ENCODE peak calls at places on chromosomes 5 and 9, in four cellular contexts. One of them, this sample, is unnamed.
A peak's percentile ranks its signal among the peaks of the same experiment; 100 is the strongest.

GRCh38 chr9:128732576-128732975 is 8.6 kb upstream of the ZDHHC12 start:
- DNase-seq in SIG-M5: no peak
- DNase-seq in gastrocnemius medialis: no peak
- DNase-seq in activated T-helper 1 cell treated with Interleukin-2 at 50 U/mL for 16 hours: no peak
- DNase-seq in this sample: no peak

GRCh38 chr5:66742083-66742895 is 146.1 kb downstream of the MAST4 start:
- DNase-seq in SIG-M5: no peak
- DNase-seq in gastrocnemius medialis: no peak
- DNase-seq in activated T-helper 1 cell treated with Interleukin-2 at 50 U/mL for 16 hours: no peak
- DNase-seq in this sample: no peak

GRCh38 chr5:113214026-113214425 is 220.8 kb downstream of the TSSK1B start:
- DNase-seq in SIG-M5: no peak
- DNase-seq in gastrocnemius medialis: no peak
- DNase-seq in activated T-helper 1 cell treated with Interleukin-2 at 50 U/mL for 16 hours: no peak
- DNase-seq in this sample: no peak

GRCh38 chr9:123929177-123929869 is 603 bp downstream of the DENND1A start:
- DNase-seq in SIG-M5: no peak
- DNase-seq in gastrocnemius medialis: no peak
- DNase-seq in activated T-helper 1 cell treated with Interleukin-2 at 50 U/mL for 16 hours: no peak
- DNase-seq in this sample: peak; percentile 59

GRCh38 chr5:50744761-50745160 is 78.3 kb downstream of the PARP8 start:
- DNase-seq in SIG-M5: no peak
- DNase-seq in gastrocnemius medialis: no peak
- DNase-seq in activated T-helper 1 cell treated with Interleukin-2 at 50 U/mL for 16 hours: no peak
- DNase-seq in this sample: no peak

GRCh38 chr9:87337335-87338074 is 160.2 kb upstream of the DAPK1 start:
- DNase-seq in SIG-M5: no peak
- DNase-seq in gastrocnemius medialis: no peak
- DNase-seq in activated T-helper 1 cell treated with Interleukin-2 at 50 U/mL for 16 hours: no peak
- DNase-seq in this sample: no peak

GRCh38 chr5:113680534-113680933 is 167.0 kb downstream of the YTHDC2 start:
- DNase-seq in SIG-M5: no peak
- DNase-seq in gastrocnemius medialis: no peak
- DNase-seq in activated T-helper 1 cell treated with Interleukin-2 at 50 U/mL for 16 hours: no peak
- DNase-seq in this sample: no peak

GRCh38 chr9:23630488-23630887 is 195.6 kb downstream of the ELAVL2 start:
- DNase-seq in SIG-M5: no peak
- DNase-seq in gastrocnemius medialis: no peak
- DNase-seq in activated T-helper 1 cell treated with Interleukin-2 at 50 U/mL for 16 hours: no peak
- DNase-seq in this sample: no peak

GRCh38 chr5:80667384-80667783 is 12.6 kb upstream of the DHFR start:
- DNase-seq in SIG-M5: no peak
- DNase-seq in gastrocnemius medialis: no peak
- DNase-seq in activated T-helper 1 cell treated with Interleukin-2 at 50 U/mL for 16 hours: no peak
- DNase-seq in this sample: peak; percentile 13

GRCh38 chr5:100900796-100901731 is 2.0 kb downstream of the ST8SIA4 start:
- DNase-seq in SIG-M5: peak; percentile 88
- DNase-seq in gastrocnemius medialis: peak; percentile 29
- DNase-seq in activated T-helper 1 cell treated with Interleukin-2 at 50 U/mL for 16 hours: peak; percentile 81
- DNase-seq in this sample: peak; percentile 79

GRCh38 chr9:33852216-33852826 is 35.4 kb downstream of the UBE2R2 start:
- DNase-seq in SIG-M5: no peak
- DNase-seq in gastrocnemius medialis: peak; percentile 60
- DNase-seq in activated T-helper 1 cell treated with Interleukin-2 at 50 U/mL for 16 hours: peak; percentile 31
- DNase-seq in this sample: peak; percentile 56

GRCh38 chr5:169258372-169259000 is 42.5 kb downstream of the SLIT3 start:
- DNase-seq in SIG-M5: no peak
- DNase-seq in gastrocnemius medialis: no peak
- DNase-seq in activated T-helper 1 cell treated with Interleukin-2 at 50 U/mL for 16 hours: no peak
- DNase-seq in this sample: no peak

GRCh38 chr9:18720691-18721090 is 246.7 kb downstream of the ADAMTSL1 start:
- DNase-seq in SIG-M5: no peak
- DNase-seq in gastrocnemius medialis: no peak
- DNase-seq in activated T-helper 1 cell treated with Interleukin-2 at 50 U/mL for 16 hours: no peak
- DNase-seq in this sample: no peak

GRCh38 chr5:113281194-113281593 is 153.6 kb downstream of the TSSK1B start:
- DNase-seq in SIG-M5: no peak
- DNase-seq in gastrocnemius medialis: no peak
- DNase-seq in activated T-helper 1 cell treated with Interleukin-2 at 50 U/mL for 16 hours: no peak
- DNase-seq in this sample: no peak

GRCh38 chr9:26329974-26330373 is 562.6 kb downstream of the CAAP1 start:
- DNase-seq in SIG-M5: no peak
- DNase-seq in gastrocnemius medialis: no peak
- DNase-seq in activated T-helper 1 cell treated with Interleukin-2 at 50 U/mL for 16 hours: no peak
- DNase-seq in this sample: no peak

GRCh38 chr9:24009322-24009721 is 183.3 kb upstream of the ELAVL2 start:
- DNase-seq in SIG-M5: no peak
- DNase-seq in gastrocnemius medialis: no peak
- DNase-seq in activated T-helper 1 cell treated with Interleukin-2 at 50 U/mL for 16 hours: no peak
- DNase-seq in this sample: no peak

GRCh38 chr9:35891649-35892048 is 14.4 kb upstream of the HRCT1 start:
- DNase-seq in SIG-M5: no peak
- DNase-seq in gastrocnemius medialis: no peak
- DNase-seq in activated T-helper 1 cell treated with Interleukin-2 at 50 U/mL for 16 hours: no peak
- DNase-seq in this sample: no peak

GRCh38 chr5:150046031-150046430 is 40.3 kb downstream of the CSF1R start:
- DNase-seq in SIG-M5: no peak
- DNase-seq in gastrocnemius medialis: no peak
- DNase-seq in activated T-helper 1 cell treated with Interleukin-2 at 50 U/mL for 16 hours: no peak
- DNase-seq in this sample: no peak

GRCh38 chr5:97629281-97629680 is 446.2 kb upstream of the RIOK2 start:
- DNase-seq in SIG-M5: no peak
- DNase-seq in gastrocnemius medialis: no peak
- DNase-seq in activated T-helper 1 cell treated with Interleukin-2 at 50 U/mL for 16 hours: no peak
- DNase-seq in this sample: peak; percentile 54

GRCh38 chr5:113331201-113331551 is 103.6 kb downstream of the TSSK1B start:
- DNase-seq in SIG-M5: no peak
- DNase-seq in gastrocnemius medialis: peak; percentile 18
- DNase-seq in activated T-helper 1 cell treated with Interleukin-2 at 50 U/mL for 16 hours: no peak
- DNase-seq in this sample: no peak

GRCh38 chr5:50929174-50929573 is 262.7 kb downstream of the PARP8 start:
- DNase-seq in SIG-M5: no peak
- DNase-seq in gastrocnemius medialis: no peak
- DNase-seq in activated T-helper 1 cell treated with Interleukin-2 at 50 U/mL for 16 hours: no peak
- DNase-seq in this sample: no peak

GRCh38 chr5:140041492-140042421 is 1.3 kb downstream of the NRG2 start:
- DNase-seq in SIG-M5: no peak
- DNase-seq in gastrocnemius medialis: peak; percentile 88
- DNase-seq in activated T-helper 1 cell treated with Interleukin-2 at 50 U/mL for 16 hours: no peak
- DNase-seq in this sample: peak; percentile 94

GRCh38 chr9:113302792-113303418 is at the start of gene RNF183:
- DNase-seq in SIG-M5: no peak
- DNase-seq in gastrocnemius medialis: no peak
- DNase-seq in activated T-helper 1 cell treated with Interleukin-2 at 50 U/mL for 16 hours: no peak
- DNase-seq in this sample: no peak

GRCh38 chr5:79759436-79759835 is 69.8 kb downstream of the CMYA5 start:
- DNase-seq in SIG-M5: no peak
- DNase-seq in gastrocnemius medialis: peak; percentile 66
- DNase-seq in activated T-helper 1 cell treated with Interleukin-2 at 50 U/mL for 16 hours: no peak
- DNase-seq in this sample: no peak

GRCh38 chr5:80184235-80185023 is 71.4 kb downstream of the SERINC5 start:
- DNase-seq in SIG-M5: no peak
- DNase-seq in gastrocnemius medialis: no peak
- DNase-seq in activated T-helper 1 cell treated with Interleukin-2 at 50 U/mL for 16 hours: no peak
- DNase-seq in this sample: no peak

GRCh38 chr5:157059093-157059539 is at the start of gene HAVCR1:
- DNase-seq in SIG-M5: no peak
- DNase-seq in gastrocnemius medialis: no peak
- DNase-seq in activated T-helper 1 cell treated with Interleukin-2 at 50 U/mL for 16 hours: no peak
- DNase-seq in this sample: no peak

GRCh38 chr9:92405770-92406169 is 1.4 kb upstream of the OGN start:
- DNase-seq in SIG-M5: no peak
- DNase-seq in gastrocnemius medialis: no peak
- DNase-seq in activated T-helper 1 cell treated with Interleukin-2 at 50 U/mL for 16 hours: no peak
- DNase-seq in this sample: no peak

GRCh38 chr9:129109952-129110739 is 447 bp downstream of the CRAT start:
- DNase-seq in SIG-M5: no peak
- DNase-seq in gastrocnemius medialis: peak; percentile 42
- DNase-seq in activated T-helper 1 cell treated with Interleukin-2 at 50 U/mL for 16 hours: no peak
- DNase-seq in this sample: peak; percentile 73

GRCh38 chr5:63456279-63456678 is 506.0 kb downstream of the HTR1A start:
- DNase-seq in SIG-M5: no peak
- DNase-seq in gastrocnemius medialis: no peak
- DNase-seq in activated T-helper 1 cell treated with Interleukin-2 at 50 U/mL for 16 hours: no peak
- DNase-seq in this sample: no peak

GRCh38 chr9:88418715-88419540 is 30.7 kb downstream of the SPIN1 start:
- DNase-seq in SIG-M5: no peak
- DNase-seq in gastrocnemius medialis: no peak
- DNase-seq in activated T-helper 1 cell treated with Interleukin-2 at 50 U/mL for 16 hours: no peak
- DNase-seq in this sample: no peak

GRCh38 chr5:2996687-2997086 is 245.2 kb upstream of the IRX2 start:
- DNase-seq in SIG-M5: no peak
- DNase-seq in gastrocnemius medialis: no peak
- DNase-seq in activated T-helper 1 cell treated with Interleukin-2 at 50 U/mL for 16 hours: no peak
- DNase-seq in this sample: no peak

GRCh38 chr5:139138109-139138508 is 60.1 kb downstream of the SIL1 start:
- DNase-seq in SIG-M5: no peak
- DNase-seq in gastrocnemius medialis: no peak
- DNase-seq in activated T-helper 1 cell treated with Interleukin-2 at 50 U/mL for 16 hours: no peak
- DNase-seq in this sample: no peak

GRCh38 chr9:130927995-130928900 is 10.8 kb downstream of the FIBCD1 start:
- DNase-seq in SIG-M5: no peak
- DNase-seq in gastrocnemius medialis: no peak
- DNase-seq in activated T-helper 1 cell treated with Interleukin-2 at 50 U/mL for 16 hours: no peak
- DNase-seq in this sample: no peak

GRCh38 chr5:76608833-76609232 is 14.4 kb downstream of the F2RL2 start:
- DNase-seq in SIG-M5: no peak
- DNase-seq in gastrocnemius medialis: no peak
- DNase-seq in activated T-helper 1 cell treated with Interleukin-2 at 50 U/mL for 16 hours: no peak
- DNase-seq in this sample: no peak

GRCh38 chr9:2726620-2727335 is 9.5 kb downstream of the KCNV2 start:
- DNase-seq in SIG-M5: no peak
- DNase-seq in gastrocnemius medialis: no peak
- DNase-seq in activated T-helper 1 cell treated with Interleukin-2 at 50 U/mL for 16 hours: no peak
- DNase-seq in this sample: no peak

GRCh38 chr5:14678773-14679334 is 14.3 kb downstream of the OTULIN start:
- DNase-seq in SIG-M5: no peak
- DNase-seq in gastrocnemius medialis: no peak
- DNase-seq in activated T-helper 1 cell treated with Interleukin-2 at 50 U/mL for 16 hours: no peak
- DNase-seq in this sample: no peak

GRCh38 chr5:33903118-33903517 is 11.3 kb upstream of the ADAMTS12 start:
- DNase-seq in SIG-M5: no peak
- DNase-seq in gastrocnemius medialis: no peak
- DNase-seq in activated T-helper 1 cell treated with Interleukin-2 at 50 U/mL for 16 hours: no peak
- DNase-seq in this sample: no peak

GRCh38 chr9:135951889-135952663 is 9.1 kb downstream of the UBAC1 start:
- DNase-seq in SIG-M5: no peak
- DNase-seq in gastrocnemius medialis: peak; percentile 92
- DNase-seq in activated T-helper 1 cell treated with Interleukin-2 at 50 U/mL for 16 hours: no peak
- DNase-seq in this sample: peak; percentile 93